ENCODE peak calls at places on chromosomes 3 and 15, in nine cellular contexts. D is HepG2, H is fibroblast of lung, T is GM12878, C is Karpas-422, F is neuronal stem cell, J is IMR-90, U is astrocyte, R is DND-41. X is an unnamed sample.

GRCh38 chr3:132629928-132630327 is 29.7 kb downstream of the ACAD11 start:
- DNase-seq in F (no peak), T (no peak), U (peak), J (peak), R (no peak), D (no peak), H (peak), C (no peak), X (peak)

GRCh38 chr3:134002326-134002725 is 27.4 kb downstream of the SLCO2A1 start:
- DNase-seq in F (no peak), R (no peak), J (peak), U (peak), D (no peak), H (peak), C (no peak), T (no peak), X (peak)

GRCh38 chr3:126266850-126267168 is 86.4 kb upstream of the ALDH1L1 start:
- DNase-seq in T (no peak), C (no peak), D (no peak), U (no peak), H (peak), J (no peak), F (no peak), R (no peak), X (no peak)

GRCh38 chr3:65093641-65094040 is 405.8 kb upstream of the ADAMTS9 start:
- DNase-seq in T (no peak), R (no peak), U (no peak), D (no peak), J (no peak), C (no peak), F (no peak), H (no peak), X (peak)

GRCh38 chr3:15703346-15703745 is 94.4 kb downstream of the ANKRD28 start:
- DNase-seq in R (no peak), T (no peak), F (no peak), U (no peak), D (no peak), C (no peak), J (no peak), H (no peak), X (no peak)

GRCh38 chr3:186651678-186652215 is 11.5 kb downstream of the FETUB start:
- DNase-seq in J (no peak), D (no peak), T (no peak), C (peak), F (no peak), H (no peak), U (no peak), R (no peak), X (no peak)

GRCh38 chr3:124832782-124833709 is 54.1 kb downstream of the ITGB5 start:
- DNase-seq in T (no peak), R (no peak), F (no peak), U (peak), J (peak), H (peak), D (no peak), C (no peak), X (peak)

GRCh38 chr3:24522155-24522579 is 27.5 kb upstream of the THRB start:
- DNase-seq in D (peak), H (no peak), F (peak), C (no peak), J (no peak), U (no peak), T (no peak), R (no peak), X (no peak)

GRCh38 chr3:157369712-157370447 is 66.8 kb upstream of the PTX3 start:
- DNase-seq in J (no peak), F (no peak), D (no peak), H (no peak), R (no peak), U (no peak), C (no peak), T (no peak), X (peak)

GRCh38 chr3:15431256-15431837 is 3.9 kb downstream of the EAF1 start:
- DNase-seq in U (no peak), J (no peak), D (no peak), H (no peak), T (no peak), F (no peak), C (no peak), R (no peak), X (no peak)

GRCh38 chr3:17806876-17807275 is 64.4 kb upstream of the TBC1D5 start:
- DNase-seq in H (no peak), T (no peak), D (no peak), J (no peak), R (no peak), C (no peak), F (no peak), U (no peak), X (no peak)

GRCh38 chr3:168398371-168399030 is 302.8 kb upstream of the GOLIM4 start:
- DNase-seq in D (no peak), F (no peak), R (no peak), J (peak), C (no peak), T (no peak), H (peak), U (peak), X (peak)

GRCh38 chr3:149541091-149541491 is 66.6 kb downstream of the TM4SF4 start:
- DNase-seq in H (peak), D (no peak), U (peak), J (peak), R (no peak), T (no peak), C (no peak), F (no peak), X (peak)

GRCh38 chr3:18249126-18249525 is 176.0 kb downstream of the SATB1 start:
- DNase-seq in D (no peak), T (no peak), R (no peak), F (no peak), H (peak), U (peak), C (no peak), J (no peak), X (no peak)

GRCh38 chr15:77475898-77476297 is 55.2 kb downstream of the HMG20A start:
- DNase-seq in H (no peak), D (no peak), F (no peak), R (no peak), T (no peak), C (no peak), J (no peak), U (no peak), X (no peak)

GRCh38 chr3:158709666-158710083 is 22.6 kb downstream of the RARRES1 start:
- DNase-seq in H (peak), T (no peak), U (peak), F (no peak), C (no peak), J (peak), R (no peak), D (no peak), X (peak)

GRCh38 chr15:63156708-63157065 is 590 bp downstream of the RPS27L start:
- DNase-seq in J (peak), F (peak), C (peak), T (no peak), U (peak), D (peak), R (no peak), H (peak), X (peak)

GRCh38 chr3:198032445-198032936 is 72.5 kb downstream of the LMLN start:
- DNase-seq in T (no peak), D (no peak), F (no peak), J (peak), U (no peak), H (no peak), R (no peak), C (no peak), X (no peak)

GRCh38 chr15:75640483-75641175 is 605 bp upstream of the IMP3 start:
- DNase-seq in H (peak), F (no peak), C (peak), D (peak), U (peak), T (peak), J (peak), R (peak), X (peak)

GRCh38 chr15:63466378-63467192 is 37.8 kb upstream of the USP3 start:
- DNase-seq in H (peak), D (peak), T (no peak), F (peak), J (peak), R (peak), C (peak), U (peak), X (peak)

GRCh38 chr3:49926117-49926728 is 3.4 kb downstream of the MON1A start:
- DNase-seq in H (no peak), J (no peak), F (no peak), U (no peak), D (no peak), T (no peak), C (no peak), R (no peak), X (no peak)

GRCh38 chr3:9862391-9863235 is 17.4 kb downstream of the CIDEC start:
- DNase-seq in C (no peak), H (peak), J (no peak), T (no peak), F (peak), R (no peak), D (peak), U (no peak), X (peak)

GRCh38 chr3:83218383-83219200 is 1457.1 kb upstream of the GBE1 start:
- DNase-seq in T (no peak), D (no peak), R (no peak), H (no peak), F (no peak), C (no peak), U (no peak), J (no peak), X (no peak)

GRCh38 chr3:126501054-126501453 is 16.5 kb downstream of the UROC1 start:
- DNase-seq in R (no peak), C (no peak), H (no peak), J (no peak), U (no peak), T (no peak), D (no peak), F (no peak), X (no peak)

GRCh38 chr3:144466114-144466513 is 494.5 kb downstream of the DIPK2A start:
- DNase-seq in H (no peak), J (no peak), D (no peak), R (no peak), T (no peak), U (no peak), F (no peak), C (no peak), X (no peak)

GRCh38 chr3:38805765-38806386 is 10.1 kb downstream of the SCN10A start:
- DNase-seq in C (peak), T (peak), D (peak), H (peak), U (peak), F (peak), R (peak), J (peak), X (peak)

GRCh38 chr3:143775401-143775970 is 72.8 kb downstream of the SLC9A9 start:
- DNase-seq in C (peak), D (peak), T (no peak), R (peak), J (peak), H (peak), U (no peak), F (no peak), X (peak)

GRCh38 chr3:196641278-196642058 is 2.0 kb downstream of the NRROS start:
- DNase-seq in J (no peak), T (no peak), H (no peak), U (no peak), R (peak), F (no peak), D (no peak), C (no peak), X (no peak)
- H3K4me3 ChIP-seq in J (no peak), T (peak), H (no peak), U (no peak), R (peak), F (no peak), D (no peak), C (no peak), X (no peak)

GRCh38 chr15:67072951-67073350 is 7.5 kb downstream of the SMAD3 start:
- DNase-seq in C (no peak), T (no peak), F (no peak), R (no peak), J (peak), D (no peak), H (no peak), U (no peak), X (no peak)
- H3K9ac ChIP-seq in C (no peak), T (no peak), F (no peak), R (no peak), J (peak), D (no peak), H (no peak), U (no peak), X (no peak)

GRCh38 chr15:73924258-73924921 is 1.9 kb upstream of the LOXL1 start:
- DNase-seq in D (no peak), J (peak), U (peak), C (peak), R (no peak), F (no peak), H (peak), T (no peak), X (peak)

GRCh38 chr15:73922186-73923151 is 3.8 kb upstream of the LOXL1 start:
- DNase-seq in C (no peak), D (no peak), R (no peak), H (peak), F (no peak), T (no peak), U (peak), J (peak), X (peak)

GRCh38 chr15:73923488-73924164 is 2.6 kb upstream of the LOXL1 start:
- DNase-seq in H (no peak), C (no peak), U (no peak), D (no peak), J (no peak), R (no peak), T (no peak), F (no peak), X (no peak)

GRCh38 chr15:73921257-73921890 is 4.9 kb upstream of the LOXL1 start:
- DNase-seq in H (no peak), T (no peak), R (no peak), D (no peak), C (no peak), U (no peak), F (no peak), J (no peak), X (no peak)

DNA sequence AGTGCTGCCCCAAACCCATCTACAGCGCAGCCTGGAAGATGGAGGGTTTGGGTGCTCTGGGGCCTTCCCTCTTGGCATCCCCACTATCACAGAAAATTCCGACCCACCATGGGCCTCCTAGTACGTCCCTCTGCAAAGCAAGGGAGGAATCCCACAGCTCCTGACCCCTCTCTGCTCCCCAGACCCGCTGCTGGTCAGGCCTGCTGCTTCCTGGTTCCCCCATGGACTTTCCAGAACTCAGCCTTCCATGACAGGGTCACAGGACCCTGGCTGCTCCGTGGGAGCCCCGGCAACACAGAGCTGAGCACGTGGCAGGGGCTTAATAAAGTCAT is 3.1 kb upstream of the LOXL1 start:
- DNase-seq in R (no peak), U (no peak), T (no peak), J (no peak), F (no peak), D (no peak), H (no peak), C (no peak), X (peak)
- H3K4me3 ChIP-seq in R (no peak), U (peak), T (no peak), J (no peak), F (no peak), D (no peak), H (no peak), C (no peak), X (peak)

GRCh38 chr15:40252141-40252437 is 13.2 kb downstream of the PAK6 start:
- DNase-seq in F (no peak), R (no peak), J (no peak), T (no peak), C (no peak), H (no peak), D (no peak), U (no peak), X (no peak)
- H3K9ac ChIP-seq in F (no peak), R (no peak), J (no peak), T (no peak), C (no peak), H (no peak), D (no peak), U (no peak), X (no peak)

GRCh38 chr3:175914785-175915184 is 1055.7 kb downstream of the NAALADL2 start:
- DNase-seq in D (no peak), C (no peak), J (peak), U (no peak), T (no peak), H (no peak), F (no peak), R (no peak), X (peak)

GRCh38 chr3:175916151-175916946 is 1057.2 kb downstream of the NAALADL2 start:
- DNase-seq in H (no peak), F (no peak), J (no peak), C (no peak), D (no peak), U (no peak), T (no peak), R (no peak), X (peak)

DNA sequence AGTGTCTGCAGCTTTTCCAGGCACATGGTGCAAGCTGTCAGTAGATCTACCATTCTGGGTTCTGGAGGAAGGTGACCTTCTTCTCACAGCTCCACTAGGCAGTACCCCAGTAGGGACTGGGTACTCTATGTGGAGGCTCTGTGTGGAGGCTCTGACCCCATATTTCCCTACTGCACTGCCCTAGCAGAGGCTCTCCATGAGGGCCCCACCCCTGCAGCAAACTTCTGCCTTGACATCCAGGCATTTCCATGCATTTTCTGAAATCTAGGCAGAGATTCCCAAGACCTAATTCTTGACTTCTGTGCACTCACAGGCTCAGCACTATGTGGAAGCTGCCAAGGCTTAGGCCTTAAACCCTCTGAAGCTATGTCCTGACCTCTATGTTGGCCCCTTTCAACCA is 1060.0 kb downstream of the NAALADL2 start:
- DNase-seq in U (no peak), R (no peak), H (no peak), D (no peak), C (no peak), T (no peak), F (no peak), J (no peak), X (no peak)
- H3K4me3 ChIP-seq in U (no peak), R (no peak), H (no peak), D (no peak), C (no peak), T (no peak), F (no peak), J (no peak), X (no peak)

X was measured in adipocyte.